ENCODE peak calls at places on chromosomes 12 and 14, in four cellular contexts. Q is IMR-90, X is hepatocyte, V is cardiac muscle cell. G is an unnamed sample.

GRCh38 chr14:26775765-26776577 is 178.1 kb upstream of the NOVA1 start:
- DNase-seq in Q (peak; percentile 36), X (no peak), V (peak; percentile 67), G (peak; percentile 39)

GRCh38 chr14:104998801-104999200 is 13.2 kb downstream of the CLBA1 start:
- DNase-seq in Q (no peak), X (no peak), V (no peak), G (no peak)

GRCh38 chr14:68408680-68409079 is 384.2 kb downstream of the ZFP36L1 start:
- DNase-seq in Q (peak; percentile 48), X (no peak), V (peak; percentile 38), G (peak; percentile 75)

GRCh38 chr12:39393179-39393578 is 49.7 kb downstream of the KIF21A start:
- DNase-seq in Q (no peak), X (no peak), V (no peak), G (no peak)

GRCh38 chr12:51749201-51749985 is 99.1 kb downstream of the FIGNL2 start:
- DNase-seq in Q (no peak), X (no peak), V (no peak), G (no peak)

GRCh38 chr12:68011882-68012207 is 22.6 kb downstream of the IFNG-AS1 start:
- DNase-seq in Q (peak; percentile 12), X (no peak), V (peak; percentile 43), G (peak; percentile 67)

GRCh38 chr12:41605528-41606295 is 417.6 kb downstream of the PDZRN4 start:
- DNase-seq in Q (peak; percentile 1), X (no peak), V (no peak), G (peak; percentile 72)

GRCh38 chr14:85399196-85399595 is 130.7 kb upstream of the FLRT2 start:
- DNase-seq in Q (no peak), X (peak; percentile 13), V (peak; percentile 53), G (no peak)

DNA sequence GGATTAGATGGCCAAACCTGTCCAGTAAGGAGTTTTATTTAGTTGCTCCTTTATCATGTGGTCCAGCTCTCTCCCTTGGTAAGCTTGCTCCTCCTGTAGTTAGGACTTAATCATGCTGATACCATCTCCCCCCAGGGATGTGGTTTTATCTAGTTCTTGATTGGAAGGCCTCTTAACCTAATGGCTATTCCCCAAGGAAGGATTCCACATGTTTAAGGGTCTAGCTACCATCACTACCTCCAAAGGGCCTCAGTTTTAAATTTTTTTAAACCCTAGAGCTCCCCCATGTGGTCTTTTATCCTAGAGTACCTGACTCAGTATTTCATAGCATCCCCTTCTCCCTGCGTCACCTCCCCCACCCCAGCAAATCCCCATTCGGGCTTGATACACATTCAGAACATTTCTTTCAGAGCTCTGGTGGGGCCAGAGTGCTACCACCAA is 22.5 kb downstream of the MAP3K12 start:
- DNase-seq in Q (no peak), X (no peak), V (peak; percentile 48), G (no peak)
- TF ChIP-seq CTCF in Q (peak; percentile 34), X (peak; percentile 34), V (peak; percentile 41), G (peak; percentile 48)

DNA sequence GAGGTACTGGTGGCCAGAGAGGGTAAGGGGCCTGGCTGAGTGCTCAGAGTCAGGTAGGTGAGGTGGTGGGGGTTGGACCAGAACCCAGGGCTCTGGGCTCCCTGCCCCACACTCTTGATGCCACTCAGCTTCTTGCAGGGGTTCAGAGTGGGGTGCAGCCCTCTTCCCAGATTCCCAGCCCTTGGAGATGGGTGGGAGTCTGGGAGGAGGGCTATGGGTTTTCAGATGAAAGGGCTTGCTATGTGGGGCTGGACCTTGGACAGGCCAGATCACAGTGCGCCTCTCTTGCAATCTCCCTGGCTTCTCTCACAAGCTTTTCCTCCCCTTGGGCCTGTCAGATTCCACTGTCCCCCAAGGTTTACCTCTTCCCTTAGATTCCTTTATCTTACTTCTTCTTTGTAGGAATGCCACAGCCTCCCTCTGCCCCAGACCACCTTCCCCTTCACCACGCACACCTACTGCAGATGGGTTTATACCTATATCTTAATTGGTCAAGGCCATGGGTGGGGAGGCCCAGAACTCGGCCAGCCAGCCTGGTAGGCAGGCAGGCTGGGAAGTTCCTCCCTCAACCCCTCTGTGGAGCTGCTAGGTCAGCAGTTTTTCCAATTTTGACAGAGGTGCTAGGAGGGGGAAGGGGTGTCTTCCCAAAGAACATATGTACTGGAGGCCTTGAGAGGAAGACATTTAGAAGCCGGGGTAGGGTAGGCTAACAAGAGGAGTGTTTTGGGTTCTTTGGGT is 1.3 kb downstream of the NYNRIN start:
- DNase-seq in Q (no peak), X (no peak), V (no peak), G (no peak)
- H3K4me3 ChIP-seq in Q (peak overlapping the region; percentile 67), X (peak overlapping the region; percentile 60), V (peak overlapping the region; percentile 61), G (peak overlapping the region; percentile 66)

GRCh38 chr14:97368900-97369564 is 571.9 kb downstream of the VRK1 start:
- DNase-seq in Q (no peak), X (no peak), V (no peak), G (no peak)
- TF ChIP-seq CTCF in Q (no peak), X (no peak), V (no peak), G (no peak)

DNA sequence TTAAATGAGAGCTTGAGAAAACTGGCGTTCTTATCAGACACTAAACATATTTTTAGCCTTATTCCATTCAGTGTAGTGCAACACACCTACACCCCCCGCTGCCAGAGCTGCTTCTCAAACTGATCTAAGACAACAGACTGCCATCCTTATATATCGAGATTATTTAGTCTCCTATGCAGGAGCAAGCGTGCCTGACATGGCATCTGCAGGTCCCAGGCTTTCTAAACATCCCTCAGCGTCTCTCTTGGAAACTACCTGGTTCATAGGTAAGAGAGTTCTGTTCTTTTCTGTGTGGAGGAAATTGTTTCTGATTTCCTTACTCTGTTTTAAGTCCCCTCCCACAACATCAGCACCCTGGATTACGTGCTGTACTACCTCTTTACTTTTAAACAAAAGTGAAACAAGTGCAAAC is 117.1 kb upstream of the PTPRB start:
- DNase-seq in Q (no peak), X (no peak), V (no peak), G (no peak)
- H3K4me3 ChIP-seq in Q (no peak overlapping the region), X (peak overlapping the region; percentile 4), V (no peak overlapping the region), G (no peak overlapping the region)

DNA sequence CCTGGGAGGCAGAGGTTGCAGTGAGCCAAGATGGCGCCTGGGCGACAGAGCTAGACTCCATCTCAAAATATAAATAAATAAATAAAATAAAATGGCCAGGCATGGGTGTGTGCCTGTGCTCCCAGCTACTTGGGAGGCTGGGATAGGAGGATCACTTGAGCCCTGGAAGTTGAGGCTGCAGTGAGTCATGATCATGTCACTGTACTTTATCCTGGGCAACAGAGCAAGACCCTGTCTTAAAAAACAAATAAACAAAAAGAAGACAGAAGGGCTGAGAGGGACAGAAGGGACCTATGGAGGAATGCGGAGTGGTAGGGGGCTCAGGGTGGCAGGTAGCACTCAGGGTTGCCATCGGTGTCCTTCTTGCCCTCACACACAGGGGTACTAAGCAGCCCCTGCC is 40.8 kb downstream of the PRPF40B start:
- DNase-seq in Q (no peak), X (no peak), V (no peak), G (no peak)
- TF ChIP-seq CTCF in Q (no peak), X (no peak), V (no peak), G (no peak)

DNA sequence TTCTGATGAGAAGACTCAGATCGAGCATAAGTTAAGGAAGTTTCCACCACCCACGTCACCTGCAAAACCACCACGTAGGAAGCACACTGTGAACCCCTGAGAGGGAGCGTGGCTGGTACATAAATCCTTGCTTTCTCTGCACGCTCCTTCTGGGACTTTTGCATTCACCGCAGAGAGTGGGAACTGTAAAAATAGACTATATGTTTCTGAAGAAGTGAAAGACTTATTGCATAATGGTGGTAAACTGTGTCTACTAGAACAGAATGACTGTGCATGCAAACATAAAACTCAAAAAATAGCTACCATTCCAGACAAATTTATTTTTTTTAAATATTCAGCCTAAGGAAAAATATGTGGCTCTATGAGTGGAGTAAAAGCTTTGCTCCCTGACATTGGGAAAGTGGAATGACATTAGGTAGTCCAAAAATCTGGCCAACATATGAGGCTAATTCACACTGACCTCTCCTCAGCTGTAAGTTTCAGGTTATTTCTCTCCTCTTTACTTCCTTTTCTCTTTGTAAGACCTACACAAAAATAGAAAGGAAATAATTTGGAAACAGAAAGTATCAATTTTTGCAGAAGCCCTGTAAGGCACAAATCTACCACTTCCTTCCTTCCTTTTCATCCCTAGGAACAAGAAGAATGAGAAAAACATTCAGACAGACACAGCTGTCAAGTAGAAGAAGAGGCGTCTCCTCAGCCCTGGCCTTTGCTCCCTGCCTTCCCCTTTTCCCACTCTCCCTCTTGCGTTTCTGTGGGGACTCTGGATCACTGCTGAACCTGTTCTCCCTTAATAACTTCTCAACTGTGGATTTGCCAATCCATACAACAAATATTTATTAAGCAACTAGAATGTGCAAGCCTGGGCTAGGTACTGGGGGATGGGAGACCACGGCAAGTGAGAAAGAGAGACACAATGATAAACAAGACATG is 264.3 kb upstream of the FOXN3 start:
- DNase-seq in Q (no peak), X (no peak), V (no peak), G (no peak)
- H3K4me3 ChIP-seq in Q (no peak overlapping the region), X (no peak overlapping the region), V (no peak overlapping the region), G (no peak overlapping the region)

GRCh38 chr14:43789458-43789857 is 717.6 kb downstream of the FSCB start:
- DNase-seq in Q (no peak), X (no peak), V (no peak), G (no peak)

GRCh38 chr14:43790681-43791080 is 716.4 kb downstream of the FSCB start:
- DNase-seq in Q (no peak), X (no peak), V (no peak), G (no peak)

DNA sequence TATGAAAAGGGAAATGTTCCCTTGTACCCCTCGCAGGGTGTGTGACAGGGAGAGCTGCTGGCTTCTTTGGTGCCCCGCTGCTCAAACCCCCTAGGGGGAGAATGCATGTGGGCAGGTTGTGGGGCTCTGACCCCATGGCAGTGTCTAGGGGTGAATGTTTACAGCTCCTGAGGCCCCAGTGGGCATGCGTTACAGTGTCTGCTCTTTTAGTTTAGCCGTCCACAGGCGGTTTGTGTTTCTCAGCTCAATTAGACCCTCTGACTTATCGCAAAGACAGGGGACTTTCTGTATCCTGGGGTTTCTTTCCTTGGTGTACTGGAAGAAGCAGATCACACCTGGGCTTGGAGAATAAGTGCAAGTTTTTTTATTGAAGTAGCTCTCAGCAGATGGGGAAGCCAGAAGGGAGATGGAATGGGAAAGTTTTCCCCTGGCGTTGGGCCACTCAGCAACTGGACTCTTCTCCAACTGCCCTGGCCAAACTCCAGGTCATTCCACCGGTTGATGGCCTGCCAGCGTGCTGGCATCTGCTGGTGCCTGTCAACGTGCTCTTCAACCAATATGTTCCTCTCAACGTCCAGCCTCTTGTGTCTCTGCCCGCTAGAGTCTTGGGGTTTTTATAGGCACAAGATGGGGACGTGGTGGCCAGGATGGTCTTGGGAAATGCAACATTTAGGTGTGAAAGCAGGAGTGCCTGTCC is 720.9 kb downstream of the FSCB start:
- DNase-seq in Q (no peak), X (no peak), V (no peak), G (no peak)
- TF ChIP-seq CTCF in Q (no peak), X (no peak), V (no peak), G (no peak)

G was measured in choroid plexus epithelial cell.